ENCODE peak calls at places on chromosomes 12 and 14, in seven cellular contexts. U is IMR-90, S is thoracic aorta, P is kidney, J is AG04450, G is gastrocnemius medialis, F is neural progenitor cell. R is an unnamed sample.

GRCh38 chr12:124920353-124920935 is 6.0 kb upstream of the UBC start:
- DNase-seq in F (peak; percentile 36), P (no peak), S (no peak), J (no peak), U (no peak), G (no peak), R (no peak)

GRCh38 chr12:98503593-98504367 is 11.6 kb upstream of the TMPO start:
- DNase-seq in G (peak; percentile 92), P (peak; percentile 98), J (peak; percentile 83), F (peak; percentile 96), U (peak; percentile 89), S (peak; percentile 70), R (peak; percentile 95)

GRCh38 chr14:33404054-33404453 is 465.4 kb downstream of the NPAS3 start:
- DNase-seq in U (peak; percentile 10), G (no peak), F (no peak), S (no peak), J (no peak), P (no peak), R (peak; percentile 73)

GRCh38 chr12:80823393-80823792 is 106.7 kb downstream of the MYF5 start:
- DNase-seq in U (no peak), P (peak; percentile 35), G (no peak), F (no peak), S (no peak), J (no peak), R (no peak)

GRCh38 chr12:52324068-52324444 is 2.9 kb upstream of the KRT83 start:
- DNase-seq in S (no peak), U (no peak), F (no peak), P (peak; percentile 33), J (no peak), G (no peak), R (no peak)

GRCh38 chr12:51341259-51342007 is 5.0 kb downstream of the CELA1 start:
- DNase-seq in P (no peak), J (peak; percentile 26), S (peak; percentile 20), G (peak; percentile 57), F (peak; percentile 84), U (peak; percentile 64), R (peak; percentile 90)

GRCh38 chr12:104695453-104696148 is 238.9 kb downstream of the CHST11 start:
- DNase-seq in S (peak; percentile 58), U (peak; percentile 93), J (peak; percentile 59), P (no peak), G (no peak), F (no peak), R (peak; percentile 14)

GRCh38 chr12:52217223-52217622 is 15.8 kb upstream of the KRT7 start:
- DNase-seq in G (peak; percentile 35), P (peak; percentile 96), S (no peak), U (no peak), F (no peak), J (no peak), R (no peak)

GRCh38 chr12:90909069-90909676 is 45.8 kb downstream of the CCER1 start:
- DNase-seq in S (no peak), J (no peak), P (no peak), U (peak; percentile 67), G (no peak), F (peak; percentile 65), R (peak; percentile 72)

GRCh38 chr12:126770188-126770587 is 1496.8 kb upstream of the TMEM132C start:
- DNase-seq in U (no peak), P (no peak), F (no peak), G (no peak), J (no peak), S (no peak), R (no peak)

GRCh38 chr14:103499709-103500108 is 22.9 kb downstream of the CKB start:
- DNase-seq in U (no peak), S (no peak), J (no peak), P (no peak), G (no peak), F (no peak), R (no peak)

GRCh38 chr12:54195736-54196347 is 7.1 kb upstream of the SMUG1 start:
- DNase-seq in U (peak; percentile 70), S (no peak), P (no peak), J (no peak), F (no peak), G (no peak), R (peak; percentile 32)

GRCh38 chr12:12032260-12032761 is 38.4 kb upstream of the BCL2L14 start:
- DNase-seq in F (no peak), U (no peak), P (no peak), J (no peak), G (no peak), S (no peak), R (no peak)

GRCh38 chr14:94400454-94400853 is 12.1 kb upstream of the SERPINA1 start:
- DNase-seq in F (no peak), S (no peak), J (no peak), G (no peak), P (no peak), U (no peak), R (no peak)

GRCh38 chr14:76933515-76933914 is 95.0 kb downstream of the IRF2BPL start:
- DNase-seq in G (no peak), P (no peak), F (no peak), J (no peak), S (no peak), U (no peak), R (no peak)

GRCh38 chr12:31387011-31387410 is 61.1 kb upstream of the SINHCAF start:
- DNase-seq in J (no peak), U (no peak), P (no peak), G (no peak), S (no peak), F (no peak), R (no peak)

GRCh38 chr12:56546680-56547079 is 25.1 kb downstream of the RBMS2 start:
- DNase-seq in G (no peak), J (no peak), U (no peak), F (no peak), P (no peak), S (no peak), R (no peak)

GRCh38 chr12:58917699-58918334 is 2.5 kb downstream of the LRIG3 start:
- DNase-seq in F (peak; percentile 47), U (no peak), P (no peak), S (no peak), J (no peak), G (no peak), R (peak; percentile 52)

GRCh38 chr14:99395904-99396530 is 84.6 kb downstream of the SETD3 start:
- DNase-seq in F (no peak), S (no peak), J (no peak), U (peak; percentile 54), G (no peak), P (no peak), R (no peak)

GRCh38 chr12:95998611-95999300 is 2.6 kb upstream of the HAL start:
- DNase-seq in P (no peak), G (no peak), F (peak; percentile 77), J (peak; percentile 10), U (peak; percentile 61), S (no peak), R (peak; percentile 75)

GRCh38 chr12:31517994-31518393 is 72.9 kb downstream of the DENND5B start:
- DNase-seq in F (no peak), J (no peak), P (no peak), U (peak; percentile 60), G (no peak), S (no peak), R (peak; percentile 47)

GRCh38 chr12:98399532-98399931 is 115.9 kb upstream of the TMPO start:
- DNase-seq in P (peak; percentile 61), G (no peak), S (no peak), F (peak; percentile 59), U (peak; percentile 78), J (peak; percentile 39), R (peak; percentile 77)

DNA sequence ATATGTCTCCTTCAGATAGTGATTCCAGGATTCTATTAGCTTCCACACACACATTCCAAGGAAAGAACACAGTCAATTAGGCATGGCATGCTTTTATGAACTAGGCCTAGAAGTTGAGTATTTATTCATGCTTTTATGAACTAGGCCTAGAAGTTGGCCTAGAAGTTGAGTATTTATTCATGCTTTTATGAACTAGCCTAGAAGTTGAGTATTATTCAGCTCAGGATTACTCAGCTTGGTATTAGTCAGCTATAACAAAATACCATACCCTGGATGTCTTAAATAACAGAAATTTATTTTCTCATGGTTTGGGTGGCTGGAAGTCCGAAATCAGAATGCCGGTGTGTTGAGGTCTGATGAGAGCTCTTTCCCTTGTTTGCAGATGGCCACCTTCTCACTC is 442.7 kb upstream of the FLRT2 start:
- DNase-seq in F (no peak), U (peak; percentile 38), J (peak; percentile 2), P (no peak), G (no peak), S (no peak), R (peak; percentile 27)
- H3K9me3 ChIP-seq in F (no peaks in the 10 kb centered on the region), U (no peaks in the 10 kb centered on the region), J (no peaks in the 10 kb centered on the region), P (peaks cover 3% of the 10 kb centered on the region), G (no peaks in the 10 kb centered on the region), S (no peaks in the 10 kb centered on the region), R (no peaks in the 10 kb centered on the region)

GRCh38 chr12:121092034-121092433 is 40.6 kb upstream of the P2RX7 start:
- DNase-seq in P (no peak), F (no peak), S (no peak), U (no peak), J (no peak), G (no peak), R (no peak)
- H3K4me3 ChIP-seq in P (no peak overlapping the region), F (no peak overlapping the region), S (no peak overlapping the region), U (no peak overlapping the region), J (no peak overlapping the region), G (no peak overlapping the region), R (no peak overlapping the region)

GRCh38 chr14:85315891-85316290 is 214.1 kb upstream of the FLRT2 start:
- DNase-seq in P (no peak), U (no peak), G (no peak), F (no peak), S (no peak), J (no peak), R (no peak)
- H3K9me3 ChIP-seq in P (no peaks in the 10 kb centered on the region), U (no peaks in the 10 kb centered on the region), G (no peaks in the 10 kb centered on the region), F (no peaks in the 10 kb centered on the region), S (no peaks in the 10 kb centered on the region), J (no peaks in the 10 kb centered on the region), R (peaks cover 5% of the 10 kb centered on the region)

DNA sequence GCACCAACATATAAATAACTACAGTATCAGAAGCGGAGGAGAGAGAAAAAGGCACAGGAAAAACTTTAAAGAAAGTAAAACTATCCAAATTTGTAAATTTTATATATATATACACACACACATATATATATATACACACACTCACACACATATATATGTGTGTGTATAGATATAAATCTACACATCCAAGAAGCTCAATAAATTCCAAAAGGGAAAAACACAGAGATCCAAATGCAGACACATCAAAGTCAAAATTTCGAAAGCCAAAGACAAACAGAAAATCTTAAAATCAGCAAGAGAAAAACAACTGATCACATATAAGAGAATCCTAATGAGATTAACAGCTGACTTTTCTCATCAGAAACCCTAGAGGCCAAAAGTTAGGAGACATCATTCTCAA is 37.3 kb downstream of the PARP11 start:
- DNase-seq in F (no peak), P (no peak), J (no peak), G (no peak), S (no peak), U (no peak), R (no peak)
- H3K4me3 ChIP-seq in F (no peak overlapping the region), P (no peak overlapping the region), J (no peak overlapping the region), G (no peak overlapping the region), S (no peak overlapping the region), U (no peak overlapping the region), R (no peak overlapping the region)

GRCh38 chr12:34591966-34592365 is 569.7 kb downstream of the ALG10 start:
- DNase-seq in G (no peak), F (no peak), S (no peak), P (no peak), J (no peak), U (no peak), R (no peak)
- H3K9me3 ChIP-seq in G (peaks cover 10% of the 10 kb centered on the region), F (peaks cover 73% of the 10 kb centered on the region), S (peaks cover 79% of the 10 kb centered on the region), P (peaks cover 63% of the 10 kb centered on the region), J (peaks cover 16% of the 10 kb centered on the region), U (peaks cover 14% of the 10 kb centered on the region), R (peaks cover 88% of the 10 kb centered on the region)

R was measured in adipocyte.